ENCODE peak calls at places on chromosomes 5 and 9, in five cellular contexts. J is activated CD4-positive, alpha-beta memory T cell treated with anti-CD3 and anti-CD28 coated beads, Interleukin-2, amount 10 ng/mL, durations not matched to agents 7 days and 5 days; T is cardiac fibroblast; O is IMR-90; B is Right ventricle myocardium superior. Y is an unnamed sample.

GRCh38 chr5:7094626-7095025 is 301.3 kb upstream of the ADCY2 start:
- DNase-seq in J (no peak), T (no peak), O (no peak), B (no peak), Y (no peak)

GRCh38 chr5:153209016-153209415 is 281.5 kb upstream of the GRIA1 start:
- DNase-seq in J (no peak), T (peak; percentile 73), O (no peak), B (no peak), Y (no peak)

GRCh38 chr9:101400120-101400519 is 1.5 kb downstream of the ZNF189 start:
- DNase-seq in J (no peak), T (peak; percentile 73), O (no peak), B (peak; percentile 39), Y (no peak)

GRCh38 chr5:174139623-174140022 is 94.1 kb downstream of the NSG2 start:
- DNase-seq in J (no peak), T (no peak), O (no peak), B (no peak), Y (no peak)

GRCh38 chr5:154646841-154647759 is 108.1 kb upstream of the LARP1 start:
- DNase-seq in J (no peak), T (peak; percentile 42), O (peak; percentile 12), B (peak; percentile 66), Y (peak; percentile 20)

GRCh38 chr9:6383551-6384225 is 29.3 kb upstream of the UHRF2 start:
- DNase-seq in J (no peak), T (peak; percentile 86), O (peak; percentile 78), B (no peak), Y (no peak)

GRCh38 chr9:34380034-34380510 is 3.4 kb upstream of the MYORG start:
- DNase-seq in J (no peak), T (no peak), O (no peak), B (peak; percentile 55), Y (no peak)

GRCh38 chr5:180128671-180129261 is 57.2 kb upstream of the RNF130 start:
- DNase-seq in J (no peak), T (no peak), O (no peak), B (no peak), Y (no peak)

GRCh38 chr5:158514353-158514960 is 585.3 kb downstream of the EBF1 start:
- DNase-seq in J (no peak), T (peak; percentile 87), O (peak; percentile 13), B (no peak), Y (no peak)

Y was measured in epithelial cell of prostate.